ENCODE peak calls at places on chromosomes 11 and 22, in seven cellular contexts. L is GM23338, Q is NCI-H345, F is HEK293T, P is ovary, X is head of caudate nucleus, C is HFFc6. W is an unnamed sample.

GRCh38 chr11:70203749-70204465 is 811 bp downstream of the FADD start:
- DNase-seq in L (peak; percentile 50), X (peak; percentile 57), P (peak; percentile 61), C (peak; percentile 84), Q (peak; percentile 41), F (no peak), W (peak; percentile 54)

GRCh38 chr22:44091751-44092150 is 67.6 kb downstream of the PARVB start:
- DNase-seq in L (no peak), F (no peak), Q (no peak), X (no peak), P (no peak), C (no peak), W (no peak)

GRCh38 chr11:95341246-95341645 is 110.2 kb upstream of the SESN3 start:
- DNase-seq in C (no peak), X (no peak), Q (no peak), F (no peak), P (peak; percentile 28), L (no peak), W (peak; percentile 20)

GRCh38 chr11:85930879-85931366 is 75.7 kb downstream of the CCDC83 start:
- DNase-seq in C (no peak), Q (no peak), F (no peak), X (no peak), L (no peak), P (no peak), W (no peak)

GRCh38 chr11:83087035-83087434 is 15.3 kb upstream of the RAB30 start:
- DNase-seq in P (no peak), F (no peak), Q (peak; percentile 43), L (no peak), X (no peak), C (no peak), W (no peak)

GRCh38 chr11:128711136-128711535 is 17.3 kb downstream of the FLI1 start:
- DNase-seq in C (peak; percentile 76), Q (no peak), P (no peak), X (no peak), F (no peak), L (no peak), W (no peak)

GRCh38 chr11:64598106-64598796 is 7.2 kb downstream of the SLC22A12 start:
- DNase-seq in F (no peak), Q (no peak), X (no peak), P (no peak), C (no peak), L (no peak), W (no peak)

GRCh38 chr11:125364085-125364822 is 131.8 kb downstream of the FEZ1 start:
- DNase-seq in Q (no peak), F (no peak), X (no peak), L (no peak), C (peak; percentile 40), P (no peak), W (no peak)

GRCh38 chr11:92688416-92688815 is 281.0 kb upstream of the MTNR1B start:
- DNase-seq in Q (no peak), L (no peak), F (no peak), C (no peak), P (no peak), X (no peak), W (no peak)

GRCh38 chr11:45860348-45860747 is 13.1 kb downstream of the CRY2 start:
- DNase-seq in Q (no peak), P (no peak), C (no peak), L (no peak), X (no peak), F (no peak), W (no peak)

GRCh38 chr11:21007297-21007696 is 337.9 kb downstream of the NELL1 start:
- DNase-seq in L (peak; percentile 45), F (no peak), X (no peak), P (no peak), Q (no peak), C (no peak), W (peak; percentile 41)

GRCh38 chr11:130580372-130580771 is 131.9 kb downstream of the ADAMTS15 start:
- DNase-seq in P (peak; percentile 48), Q (peak; percentile 45), C (peak; percentile 51), L (peak; percentile 49), F (no peak), X (peak; percentile 60), W (peak; percentile 86)

GRCh38 chr11:124285610-124286344 is 28.0 kb downstream of the OR8D1 start:
- DNase-seq in L (no peak), P (no peak), F (no peak), X (no peak), Q (no peak), C (peak; percentile 48), W (no peak)

GRCh38 chr11:44955019-44955738 is 4.5 kb upstream of the TP53I11 start:
- DNase-seq in P (peak; percentile 35), C (peak; percentile 41), F (no peak), L (no peak), X (no peak), Q (no peak), W (peak; percentile 73)

GRCh38 chr11:66100272-66101037 is 30.4 kb downstream of the PACS1 start:
- DNase-seq in L (peak; percentile 10), C (no peak), X (peak; percentile 59), Q (no peak), P (peak; percentile 68), F (no peak), W (no peak)